ENCODE peak calls at places on chromosomes 13 and 19, in six cellular contexts. One of them, this sample, is unnamed.
A peak's percentile ranks its signal among the peaks of the same experiment; 100 is the strongest.

GRCh38 chr13:78958019-78958418 is 299.1 kb upstream of the OBI1 start:
- DNase-seq in stimulated activated CD4-positive, alpha-beta T cell treated with anti-CD3 and anti-CD28 coated beads, Interleukin-1b, Interleukin-23, amount 100 ng/mL, for 1 hour: no peak
- DNase-seq in activated CD4-positive, alpha-beta T cell treated with anti-CD3 and anti-CD28 coated beads, Interleukin-2, amount 10 ng/mL, durations not matched to agents 24 days and 14 days: no peak
- DNase-seq in gastrocnemius medialis: no peak
- DNase-seq in left lung: no peak
- DNase-seq in activated B cell treated with CpG ODN at 0.5 μM for 24 hours: no peak
- DNase-seq in this sample: no peak

GRCh38 chr13:44759723-44760360 is 183.7 kb upstream of the TSC22D1 start:
- DNase-seq in left lung: no peak
- DNase-seq in activated CD4-positive, alpha-beta T cell treated with anti-CD3 and anti-CD28 coated beads, Interleukin-2, amount 10 ng/mL, durations not matched to agents 24 days and 14 days: no peak
- DNase-seq in activated B cell treated with CpG ODN at 0.5 μM for 24 hours: no peak
- DNase-seq in stimulated activated CD4-positive, alpha-beta T cell treated with anti-CD3 and anti-CD28 coated beads, Interleukin-1b, Interleukin-23, amount 100 ng/mL, for 1 hour: no peak
- DNase-seq in gastrocnemius medialis: peak; percentile 86
- DNase-seq in this sample: no peak

GRCh38 chr19:15640904-15641597 is 354 bp downstream of the CYP4F3 start:
- DNase-seq in activated B cell treated with CpG ODN at 0.5 μM for 24 hours: no peak
- DNase-seq in activated CD4-positive, alpha-beta T cell treated with anti-CD3 and anti-CD28 coated beads, Interleukin-2, amount 10 ng/mL, durations not matched to agents 24 days and 14 days: no peak
- DNase-seq in stimulated activated CD4-positive, alpha-beta T cell treated with anti-CD3 and anti-CD28 coated beads, Interleukin-1b, Interleukin-23, amount 100 ng/mL, for 1 hour: no peak
- DNase-seq in gastrocnemius medialis: no peak
- DNase-seq in left lung: no peak
- DNase-seq in this sample: no peak

GRCh38 chr19:50982186-50982585 is 1.5 kb downstream of the KLK7 start:
- DNase-seq in stimulated activated CD4-positive, alpha-beta T cell treated with anti-CD3 and anti-CD28 coated beads, Interleukin-1b, Interleukin-23, amount 100 ng/mL, for 1 hour: no peak
- DNase-seq in left lung: no peak
- DNase-seq in gastrocnemius medialis: no peak
- DNase-seq in activated B cell treated with CpG ODN at 0.5 μM for 24 hours: no peak
- DNase-seq in activated CD4-positive, alpha-beta T cell treated with anti-CD3 and anti-CD28 coated beads, Interleukin-2, amount 10 ng/mL, durations not matched to agents 24 days and 14 days: no peak
- DNase-seq in this sample: no peak

GRCh38 chr13:86810385-86810784 is 860.8 kb upstream of the SLITRK5 start:
- DNase-seq in stimulated activated CD4-positive, alpha-beta T cell treated with anti-CD3 and anti-CD28 coated beads, Interleukin-1b, Interleukin-23, amount 100 ng/mL, for 1 hour: no peak
- DNase-seq in activated B cell treated with CpG ODN at 0.5 μM for 24 hours: no peak
- DNase-seq in left lung: no peak
- DNase-seq in activated CD4-positive, alpha-beta T cell treated with anti-CD3 and anti-CD28 coated beads, Interleukin-2, amount 10 ng/mL, durations not matched to agents 24 days and 14 days: no peak
- DNase-seq in gastrocnemius medialis: no peak
- DNase-seq in this sample: no peak

GRCh38 chr19:2771786-2772674 is 11.0 kb downstream of the SGTA start:
- DNase-seq in stimulated activated CD4-positive, alpha-beta T cell treated with anti-CD3 and anti-CD28 coated beads, Interleukin-1b, Interleukin-23, amount 100 ng/mL, for 1 hour: no peak
- DNase-seq in activated CD4-positive, alpha-beta T cell treated with anti-CD3 and anti-CD28 coated beads, Interleukin-2, amount 10 ng/mL, durations not matched to agents 24 days and 14 days: no peak
- DNase-seq in activated B cell treated with CpG ODN at 0.5 μM for 24 hours: no peak
- DNase-seq in left lung: no peak
- DNase-seq in gastrocnemius medialis: peak; percentile 74
- DNase-seq in this sample: no peak

GRCh38 chr13:94708971-94709614 is 3.3 kb downstream of the SOX21 start:
- DNase-seq in gastrocnemius medialis: no peak
- DNase-seq in activated CD4-positive, alpha-beta T cell treated with anti-CD3 and anti-CD28 coated beads, Interleukin-2, amount 10 ng/mL, durations not matched to agents 24 days and 14 days: no peak
- DNase-seq in left lung: no peak
- DNase-seq in stimulated activated CD4-positive, alpha-beta T cell treated with anti-CD3 and anti-CD28 coated beads, Interleukin-1b, Interleukin-23, amount 100 ng/mL, for 1 hour: no peak
- DNase-seq in activated B cell treated with CpG ODN at 0.5 μM for 24 hours: no peak
- DNase-seq in this sample: no peak

GRCh38 chr13:50377726-50378270 is 362.6 kb downstream of the KCNRG start:
- DNase-seq in activated B cell treated with CpG ODN at 0.5 μM for 24 hours: no peak
- DNase-seq in activated CD4-positive, alpha-beta T cell treated with anti-CD3 and anti-CD28 coated beads, Interleukin-2, amount 10 ng/mL, durations not matched to agents 24 days and 14 days: no peak
- DNase-seq in gastrocnemius medialis: no peak
- DNase-seq in left lung: no peak
- DNase-seq in stimulated activated CD4-positive, alpha-beta T cell treated with anti-CD3 and anti-CD28 coated beads, Interleukin-1b, Interleukin-23, amount 100 ng/mL, for 1 hour: no peak
- DNase-seq in this sample: no peak

GRCh38 chr19:3683405-3683865 is 16.8 kb downstream of the PIP5K1C start:
- DNase-seq in stimulated activated CD4-positive, alpha-beta T cell treated with anti-CD3 and anti-CD28 coated beads, Interleukin-1b, Interleukin-23, amount 100 ng/mL, for 1 hour: no peak
- DNase-seq in activated B cell treated with CpG ODN at 0.5 μM for 24 hours: no peak
- DNase-seq in activated CD4-positive, alpha-beta T cell treated with anti-CD3 and anti-CD28 coated beads, Interleukin-2, amount 10 ng/mL, durations not matched to agents 24 days and 14 days: no peak
- DNase-seq in gastrocnemius medialis: no peak
- DNase-seq in left lung: no peak
- DNase-seq in this sample: no peak

GRCh38 chr19:4682417-4683200 is 12.5 kb upstream of the MYDGF start:
- DNase-seq in gastrocnemius medialis: no peak
- DNase-seq in activated CD4-positive, alpha-beta T cell treated with anti-CD3 and anti-CD28 coated beads, Interleukin-2, amount 10 ng/mL, durations not matched to agents 24 days and 14 days: no peak
- DNase-seq in activated B cell treated with CpG ODN at 0.5 μM for 24 hours: no peak
- DNase-seq in stimulated activated CD4-positive, alpha-beta T cell treated with anti-CD3 and anti-CD28 coated beads, Interleukin-1b, Interleukin-23, amount 100 ng/mL, for 1 hour: no peak
- DNase-seq in left lung: no peak
- DNase-seq in this sample: no peak

GRCh38 chr13:100347941-100348340 is 240.6 kb downstream of the GGACT start:
- DNase-seq in activated B cell treated with CpG ODN at 0.5 μM for 24 hours: no peak
- DNase-seq in left lung: no peak
- DNase-seq in stimulated activated CD4-positive, alpha-beta T cell treated with anti-CD3 and anti-CD28 coated beads, Interleukin-1b, Interleukin-23, amount 100 ng/mL, for 1 hour: no peak
- DNase-seq in gastrocnemius medialis: no peak
- DNase-seq in activated CD4-positive, alpha-beta T cell treated with anti-CD3 and anti-CD28 coated beads, Interleukin-2, amount 10 ng/mL, durations not matched to agents 24 days and 14 days: no peak
- DNase-seq in this sample: no peak